ENCODE peak calls at places on chromosomes 12 and 14, in four cellular contexts. X is IMR-90, H is ovary, G is breast epithelium. O is an unnamed sample. For H3K4me1, the result is how much of the 10 kb centered on the place peaks cover.

GRCh38 chr12:67650528-67651379 is 2.2 kb downstream of the DYRK2 start:
- DNase-seq in G (no peak), H (no peak), X (no peak), O (no peak)

GRCh38 chr12:45351921-45352670 is 136.2 kb downstream of the ANO6 start:
- DNase-seq in H (peak), G (no peak), X (no peak), O (no peak)

GRCh38 chr14:78933948-78934524 is 763.9 kb downstream of the NRXN3 start:
- DNase-seq in H (no peak), G (no peak), X (peak), O (no peak)

GRCh38 chr14:23670489-23670888 is 34.3 kb downstream of the DHRS2 start:
- DNase-seq in X (no peak), G (no peak), H (no peak), O (no peak)

GRCh38 chr12:95096852-95097251 is 23.4 kb upstream of the NR2C1 start:
- DNase-seq in G (no peak), X (peak), H (peak), O (peak)

GRCh38 chr14:61258985-61259384 is 22.2 kb downstream of the TMEM30B start:
- DNase-seq in H (no peak), X (peak), G (no peak), O (no peak)

GRCh38 chr14:91088585-91088984 is 25.3 kb upstream of the DGLUCY start:
- DNase-seq in G (no peak), H (no peak), X (no peak), O (no peak)

GRCh38 chr14:59020382-59020781 is 168.1 kb upstream of the DAAM1 start:
- DNase-seq in X (peak), G (no peak), H (no peak), O (no peak)

GRCh38 chr14:74975059-74975810 is 19.8 kb upstream of the PGF start:
- DNase-seq in G (peak), X (no peak), H (peak), O (peak)

GRCh38 chr12:65561798-65562382 is 262.4 kb upstream of the HMGA2 start:
- DNase-seq in X (peak), G (no peak), H (no peak), O (no peak)

GRCh38 chr14:31286456-31287293 is 79.1 kb upstream of the HECTD1 start:
- DNase-seq in H (no peak), G (no peak), X (no peak), O (no peak)

GRCh38 chr12:6764011-6764828 is 1.9 kb upstream of the PTMS start:
- DNase-seq in G (peak), H (peak), X (peak), O (peak)

GRCh38 chr14:69672372-69672771 is 61.0 kb downstream of the SUSD6 start:
- DNase-seq in G (no peak), X (no peak), H (no peak), O (no peak)
- H3K4me1 ChIP-seq in G (under half), X (under half), H (under half), O (under half)

DNA sequence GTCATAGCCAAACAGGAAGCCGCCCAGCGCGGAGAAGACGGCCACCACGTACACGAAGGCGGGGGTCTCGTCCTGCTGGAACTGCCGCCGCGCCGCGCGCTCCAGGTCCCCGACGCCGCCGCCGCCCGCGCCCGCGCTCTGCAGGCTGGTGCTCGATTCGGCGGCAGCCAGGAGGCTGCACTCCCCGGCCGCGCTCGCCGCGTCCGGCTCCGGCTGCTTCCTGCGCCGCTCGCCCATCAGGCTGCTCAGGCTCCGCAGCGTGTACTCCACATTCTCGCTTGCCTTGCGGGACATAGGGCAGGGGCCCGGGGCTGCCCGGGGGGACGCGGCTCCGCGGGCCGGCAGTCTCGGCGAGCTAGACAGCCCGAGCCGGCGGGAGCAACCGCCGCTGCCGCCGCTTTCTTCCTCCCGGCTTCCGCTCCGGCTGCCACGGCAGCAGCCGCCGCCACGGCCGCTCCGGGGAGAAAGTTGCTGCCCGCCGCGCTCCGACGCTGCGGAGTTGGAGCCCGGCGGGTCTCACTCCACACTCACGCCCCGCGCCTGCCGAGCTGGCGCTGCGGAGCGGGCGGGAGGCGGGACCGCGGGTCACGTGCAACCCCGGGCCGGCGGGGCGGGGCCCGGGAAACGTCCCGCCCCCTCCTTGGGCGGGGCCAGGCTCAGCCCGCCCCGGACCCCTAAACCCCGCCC is at the start of gene SLC2A13:
- DNase-seq in X (peak), G (peak), H (peak), O (peak)
- TF ChIP-seq POLR2A in X (peak), G (no peak), H (peak), O (peak)

GRCh38 chr12:120584343-120585149 is 3.3 kb upstream of the POP5 start:
- DNase-seq in H (peak), X (no peak), G (peak), O (peak)
- H3K4me3 ChIP-seq in H (peak), X (peak), G (peak), O (peak)

GRCh38 chr12:124030008-124030407 is 57.0 kb downstream of the ZNF664 start:
- DNase-seq in H (no peak), G (no peak), X (no peak), O (no peak)
- H3K4me1 ChIP-seq in H (under half), G (under half), X (under half), O (under half)

DNA sequence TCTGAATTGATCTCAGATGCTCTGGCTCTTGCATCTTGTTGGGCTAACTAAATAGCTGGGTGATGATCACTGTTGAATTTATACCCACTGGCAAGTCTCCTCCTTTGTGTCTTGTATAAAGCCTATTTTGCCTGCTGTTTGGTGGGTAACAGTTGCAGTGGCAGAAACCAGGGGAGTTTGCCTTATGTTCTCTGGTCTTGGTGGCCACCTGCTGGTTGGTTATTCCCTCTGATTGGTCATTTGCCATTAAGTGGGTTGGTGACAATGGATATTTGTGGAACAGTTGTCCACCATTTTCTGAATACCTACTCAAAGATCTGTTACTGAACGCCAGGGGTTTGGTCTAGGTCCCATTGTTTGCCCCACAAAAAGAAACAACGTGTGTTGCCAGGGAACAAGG is 52.1 kb downstream of the AVPR1A start:
- DNase-seq in G (no peak), X (no peak), H (no peak), O (no peak)
- TF ChIP-seq POLR2A in G (no peak), X (no peak), H (no peak), O (no peak)

GRCh38 chr12:19666070-19666469 is 226.8 kb downstream of the AEBP2 start:
- DNase-seq in X (no peak), H (no peak), G (no peak), O (no peak)
- H3K4me3 ChIP-seq in X (no peak), H (no peak), G (no peak), O (no peak)